ENCODE peak calls at places on chromosome 17, in eight cellular contexts. A is HCT116, H is A549, X is K562, T is SK-N-SH, Z is HepG2, Q is H1, B is GM12878. W is an unnamed sample.

GRCh38 chr17:73261952-73262675 is 434 bp upstream of the CPSF4L start:
- DNase-seq in Z (peak; percentile 93), B (no peak), A (no peak), Q (peak; percentile 63), H (no peak), T (peak; percentile 36), X (no peak), W (no peak)

GRCh38 chr17:75153854-75154194 is 488 bp downstream of the JPT1 start:
- DNase-seq in Q (no peak), X (peak; percentile 51), H (no peak), T (no peak), A (no peak), Z (no peak), B (no peak), W (no peak)

GRCh38 chr17:16919663-16920627 is 52.0 kb downstream of the TNFRSF13B start:
- DNase-seq in X (no peak), H (no peak), A (no peak), Q (no peak), Z (no peak), T (no peak), B (no peak), W (no peak)

GRCh38 chr17:80202197-80202596 is 17.9 kb downstream of the SGSH start:
- DNase-seq in B (no peak), Z (no peak), X (no peak), H (no peak), T (no peak), Q (no peak), A (no peak), W (no peak)

GRCh38 chr17:1203111-1203966 is 23.6 kb upstream of the ABR start:
- DNase-seq in B (no peak), T (peak; percentile 100), Z (no peak), A (no peak), Q (peak; percentile 94), H (peak; percentile 87), X (peak; percentile 93), W (peak; percentile 51)

GRCh38 chr17:43659823-43660222 is 1.9 kb downstream of the MEOX1 start:
- DNase-seq in T (no peak), A (no peak), H (no peak), Z (no peak), B (no peak), X (no peak), Q (no peak), W (no peak)

GRCh38 chr17:55284001-55284884 is 19.5 kb downstream of the HLF start:
- DNase-seq in A (no peak), T (no peak), H (no peak), X (no peak), Z (peak; percentile 99), Q (no peak), B (no peak), W (no peak)

GRCh38 chr17:80738987-80739730 is 194.5 kb downstream of the RPTOR start:
- DNase-seq in A (no peak), Q (no peak), B (no peak), X (no peak), T (no peak), Z (no peak), H (no peak), W (no peak)

GRCh38 chr17:77503916-77504651 is 363.3 kb downstream of the SEC14L1 start:
- DNase-seq in Q (no peak), A (no peak), H (no peak), B (no peak), Z (no peak), T (peak; percentile 59), X (no peak), W (no peak)

GRCh38 chr17:57758654-57759053 is 13.6 kb upstream of the CCDC182 start:
- DNase-seq in T (peak; percentile 81), H (no peak), B (no peak), Z (no peak), A (no peak), X (no peak), Q (no peak), W (no peak)
- TF ChIP-seq RAD21 in T (no peak), H (no peak), B (no peak), Z (no peak), A (no peak), X (no peak), Q (no peak), W (no peak)

GRCh38 chr17:57527437-57528083 is 217.5 kb downstream of the CCDC182 start:
- DNase-seq in A (no peak), X (no peak), Q (no peak), Z (no peak), H (no peak), B (no peak), T (no peak), W (no peak)

GRCh38 chr17:57521606-57522435 is 223.3 kb downstream of the CCDC182 start:
- DNase-seq in H (no peak), T (no peak), B (no peak), Q (no peak), X (no peak), A (no peak), Z (no peak), W (peak; percentile 37)

GRCh38 chr17:57524790-57525543 is 220.1 kb downstream of the CCDC182 start:
- DNase-seq in Q (no peak), T (no peak), X (no peak), A (no peak), B (no peak), H (no peak), Z (peak; percentile 35), W (no peak)

GRCh38 chr17:57522436-57523005 is 222.6 kb downstream of the CCDC182 start:
- DNase-seq in A (no peak), B (no peak), Z (no peak), T (no peak), Q (no peak), H (no peak), X (no peak), W (no peak)

GRCh38 chr17:57523926-57524634 is 221.0 kb downstream of the CCDC182 start:
- DNase-seq in Q (no peak), B (no peak), H (peak; percentile 43), T (no peak), A (peak; percentile 54), Z (no peak), X (no peak), W (peak; percentile 61)
- TF ChIP-seq RAD21 in Q (no peak), B (no peak), H (no peak), T (no peak), A (no peak), Z (no peak), X (no peak), W (no peak)

GRCh38 chr17:48190871-48191270 is 83.3 kb downstream of the SNX11 start:
- DNase-seq in A (no peak), Q (no peak), H (no peak), X (no peak), B (no peak), T (no peak), Z (no peak), W (no peak)

GRCh38 chr17:48192321-48192731 is 84.8 kb downstream of the SNX11 start:
- DNase-seq in A (no peak), H (no peak), Z (no peak), B (no peak), X (no peak), T (no peak), Q (no peak), W (no peak)

GRCh38 chr17:48195910-48196309 is 88.3 kb downstream of the SNX11 start:
- DNase-seq in H (no peak), B (no peak), Z (no peak), T (no peak), Q (no peak), X (no peak), A (no peak), W (no peak)

GRCh38 chr17:48191362-48191761 is 83.8 kb downstream of the SNX11 start:
- DNase-seq in Q (no peak), T (no peak), B (no peak), Z (no peak), A (no peak), H (no peak), X (no peak), W (no peak)

GRCh38 chr17:48194097-48194550 is 86.6 kb downstream of the SNX11 start:
- DNase-seq in T (no peak), A (peak; percentile 89), H (no peak), X (no peak), B (no peak), Z (no peak), Q (no peak), W (peak; percentile 47)
- TF ChIP-seq RAD21 in T (no peak), A (no peak), H (no peak), X (no peak), B (no peak), Z (no peak), Q (no peak), W (no peak)

GRCh38 chr17:2215616-2216364 is 87.8 kb downstream of the SMG6 start:
- DNase-seq in B (no peak), Q (peak; percentile 59), A (no peak), X (no peak), Z (no peak), H (no peak), T (peak; percentile 79), W (peak; percentile 94)
- TF ChIP-seq RAD21 in B (peak; percentile 1), Q (no peak), A (no peak), X (no peak), Z (no peak), H (no peak), T (no peak), W (peak; percentile 29)

W was measured in IMR-90.